ENCODE peak calls at places on chromosomes 1 and 21, in nine cellular contexts. One of them, this sample, is unnamed.

GRCh38 chr21:44494418-44494817 is 39.1 kb downstream of the LRRC3 start:
- DNase-seq in RPMI7951: no peak
- DNase-seq in activated CD4-positive, alpha-beta memory T cell treated with anti-CD3 and anti-CD28 coated beads for 36 hours: no peak
- DNase-seq in nephron progenitor cell: no peak
- DNase-seq in NCI-H2029 treated with DMSO at 0.1 percent for 48 hours: no peak
- DNase-seq in stimulated activated CD4-positive, alpha-beta T cell treated with anti-CD3 and anti-CD28 coated beads, Interleukin-1b, Interleukin-23, amount 100 ng/mL, for 1 hour: no peak
- DNase-seq in activated CD8-positive, alpha-beta memory T cell treated with anti-CD3 and anti-CD28 coated beads, Interleukin-2, amount 10 ng/mL, durations not matched to agents 7 days and 5 days: no peak
- DNase-seq in body of pancreas: no peak
- DNase-seq in myocyte: no peak
- DNase-seq in this sample: no peak

GRCh38 chr1:172885411-172885810 is 165.3 kb downstream of the TNFSF18 start:
- DNase-seq in myocyte: peak
- DNase-seq in activated CD8-positive, alpha-beta memory T cell treated with anti-CD3 and anti-CD28 coated beads, Interleukin-2, amount 10 ng/mL, durations not matched to agents 7 days and 5 days: no peak
- DNase-seq in body of pancreas: no peak
- DNase-seq in RPMI7951: no peak
- DNase-seq in nephron progenitor cell: no peak
- DNase-seq in stimulated activated CD4-positive, alpha-beta T cell treated with anti-CD3 and anti-CD28 coated beads, Interleukin-1b, Interleukin-23, amount 100 ng/mL, for 1 hour: no peak
- DNase-seq in NCI-H2029 treated with DMSO at 0.1 percent for 48 hours: no peak
- DNase-seq in activated CD4-positive, alpha-beta memory T cell treated with anti-CD3 and anti-CD28 coated beads for 36 hours: no peak
- DNase-seq in this sample: no peak

GRCh38 chr1:90717665-90718410 is 736 bp upstream of the BARHL2 start:
- DNase-seq in nephron progenitor cell: peak
- DNase-seq in activated CD4-positive, alpha-beta memory T cell treated with anti-CD3 and anti-CD28 coated beads for 36 hours: no peak
- DNase-seq in NCI-H2029 treated with DMSO at 0.1 percent for 48 hours: no peak
- DNase-seq in myocyte: no peak
- DNase-seq in body of pancreas: no peak
- DNase-seq in RPMI7951: peak
- DNase-seq in activated CD8-positive, alpha-beta memory T cell treated with anti-CD3 and anti-CD28 coated beads, Interleukin-2, amount 10 ng/mL, durations not matched to agents 7 days and 5 days: no peak
- DNase-seq in stimulated activated CD4-positive, alpha-beta T cell treated with anti-CD3 and anti-CD28 coated beads, Interleukin-1b, Interleukin-23, amount 100 ng/mL, for 1 hour: no peak
- DNase-seq in this sample: peak

GRCh38 chr1:150486966-150487762 is at the start of gene TARS2:
- DNase-seq in body of pancreas: peak
- DNase-seq in activated CD8-positive, alpha-beta memory T cell treated with anti-CD3 and anti-CD28 coated beads, Interleukin-2, amount 10 ng/mL, durations not matched to agents 7 days and 5 days: peak
- DNase-seq in NCI-H2029 treated with DMSO at 0.1 percent for 48 hours: peak
- DNase-seq in myocyte: peak
- DNase-seq in nephron progenitor cell: peak
- DNase-seq in activated CD4-positive, alpha-beta memory T cell treated with anti-CD3 and anti-CD28 coated beads for 36 hours: peak
- DNase-seq in stimulated activated CD4-positive, alpha-beta T cell treated with anti-CD3 and anti-CD28 coated beads, Interleukin-1b, Interleukin-23, amount 100 ng/mL, for 1 hour: peak
- DNase-seq in RPMI7951: peak
- DNase-seq in this sample: peak

GRCh38 chr1:33219886-33220661 is 36.2 kb upstream of the ZNF362 start:
- DNase-seq in activated CD4-positive, alpha-beta memory T cell treated with anti-CD3 and anti-CD28 coated beads for 36 hours: no peak
- DNase-seq in nephron progenitor cell: no peak
- DNase-seq in activated CD8-positive, alpha-beta memory T cell treated with anti-CD3 and anti-CD28 coated beads, Interleukin-2, amount 10 ng/mL, durations not matched to agents 7 days and 5 days: no peak
- DNase-seq in myocyte: no peak
- DNase-seq in NCI-H2029 treated with DMSO at 0.1 percent for 48 hours: no peak
- DNase-seq in RPMI7951: peak
- DNase-seq in stimulated activated CD4-positive, alpha-beta T cell treated with anti-CD3 and anti-CD28 coated beads, Interleukin-1b, Interleukin-23, amount 100 ng/mL, for 1 hour: no peak
- DNase-seq in body of pancreas: no peak
- DNase-seq in this sample: no peak

GRCh38 chr1:233945573-233945972 is 41.1 kb downstream of the SLC35F3 start:
- DNase-seq in stimulated activated CD4-positive, alpha-beta T cell treated with anti-CD3 and anti-CD28 coated beads, Interleukin-1b, Interleukin-23, amount 100 ng/mL, for 1 hour: no peak
- DNase-seq in nephron progenitor cell: no peak
- DNase-seq in activated CD8-positive, alpha-beta memory T cell treated with anti-CD3 and anti-CD28 coated beads, Interleukin-2, amount 10 ng/mL, durations not matched to agents 7 days and 5 days: no peak
- DNase-seq in activated CD4-positive, alpha-beta memory T cell treated with anti-CD3 and anti-CD28 coated beads for 36 hours: peak
- DNase-seq in NCI-H2029 treated with DMSO at 0.1 percent for 48 hours: no peak
- DNase-seq in myocyte: no peak
- DNase-seq in RPMI7951: peak
- DNase-seq in body of pancreas: no peak
- DNase-seq in this sample: no peak

GRCh38 chr1:217029311-217030157 is 306.3 kb upstream of the ESRRG start:
- DNase-seq in body of pancreas: peak
- DNase-seq in RPMI7951: peak
- DNase-seq in activated CD4-positive, alpha-beta memory T cell treated with anti-CD3 and anti-CD28 coated beads for 36 hours: no peak
- DNase-seq in myocyte: peak
- DNase-seq in activated CD8-positive, alpha-beta memory T cell treated with anti-CD3 and anti-CD28 coated beads, Interleukin-2, amount 10 ng/mL, durations not matched to agents 7 days and 5 days: no peak
- DNase-seq in stimulated activated CD4-positive, alpha-beta T cell treated with anti-CD3 and anti-CD28 coated beads, Interleukin-1b, Interleukin-23, amount 100 ng/mL, for 1 hour: no peak
- DNase-seq in nephron progenitor cell: no peak
- DNase-seq in NCI-H2029 treated with DMSO at 0.1 percent for 48 hours: no peak
- DNase-seq in this sample: no peak

GRCh38 chr1:39566441-39567137 is 10.0 kb downstream of the PABPC4 start:
- DNase-seq in nephron progenitor cell: no peak
- DNase-seq in body of pancreas: peak
- DNase-seq in stimulated activated CD4-positive, alpha-beta T cell treated with anti-CD3 and anti-CD28 coated beads, Interleukin-1b, Interleukin-23, amount 100 ng/mL, for 1 hour: no peak
- DNase-seq in NCI-H2029 treated with DMSO at 0.1 percent for 48 hours: peak
- DNase-seq in activated CD8-positive, alpha-beta memory T cell treated with anti-CD3 and anti-CD28 coated beads, Interleukin-2, amount 10 ng/mL, durations not matched to agents 7 days and 5 days: no peak
- DNase-seq in activated CD4-positive, alpha-beta memory T cell treated with anti-CD3 and anti-CD28 coated beads for 36 hours: no peak
- DNase-seq in myocyte: no peak
- DNase-seq in RPMI7951: no peak
- DNase-seq in this sample: no peak

GRCh38 chr1:230153655-230154296 is 86.7 kb downstream of the GALNT2 start:
- DNase-seq in body of pancreas: no peak
- DNase-seq in stimulated activated CD4-positive, alpha-beta T cell treated with anti-CD3 and anti-CD28 coated beads, Interleukin-1b, Interleukin-23, amount 100 ng/mL, for 1 hour: no peak
- DNase-seq in activated CD4-positive, alpha-beta memory T cell treated with anti-CD3 and anti-CD28 coated beads for 36 hours: no peak
- DNase-seq in nephron progenitor cell: no peak
- DNase-seq in RPMI7951: no peak
- DNase-seq in activated CD8-positive, alpha-beta memory T cell treated with anti-CD3 and anti-CD28 coated beads, Interleukin-2, amount 10 ng/mL, durations not matched to agents 7 days and 5 days: no peak
- DNase-seq in NCI-H2029 treated with DMSO at 0.1 percent for 48 hours: no peak
- DNase-seq in myocyte: no peak
- DNase-seq in this sample: no peak

GRCh38 chr1:175192630-175193338 is at the start of gene KIAA0040:
- DNase-seq in stimulated activated CD4-positive, alpha-beta T cell treated with anti-CD3 and anti-CD28 coated beads, Interleukin-1b, Interleukin-23, amount 100 ng/mL, for 1 hour: no peak
- DNase-seq in activated CD8-positive, alpha-beta memory T cell treated with anti-CD3 and anti-CD28 coated beads, Interleukin-2, amount 10 ng/mL, durations not matched to agents 7 days and 5 days: peak
- DNase-seq in NCI-H2029 treated with DMSO at 0.1 percent for 48 hours: no peak
- DNase-seq in activated CD4-positive, alpha-beta memory T cell treated with anti-CD3 and anti-CD28 coated beads for 36 hours: peak
- DNase-seq in RPMI7951: peak
- DNase-seq in nephron progenitor cell: peak
- DNase-seq in myocyte: peak
- DNase-seq in body of pancreas: peak
- DNase-seq in this sample: peak

GRCh38 chr1:42305639-42306038 is 29.4 kb downstream of the FOXJ3 start:
- DNase-seq in activated CD4-positive, alpha-beta memory T cell treated with anti-CD3 and anti-CD28 coated beads for 36 hours: no peak
- DNase-seq in activated CD8-positive, alpha-beta memory T cell treated with anti-CD3 and anti-CD28 coated beads, Interleukin-2, amount 10 ng/mL, durations not matched to agents 7 days and 5 days: no peak
- DNase-seq in RPMI7951: no peak
- DNase-seq in NCI-H2029 treated with DMSO at 0.1 percent for 48 hours: no peak
- DNase-seq in stimulated activated CD4-positive, alpha-beta T cell treated with anti-CD3 and anti-CD28 coated beads, Interleukin-1b, Interleukin-23, amount 100 ng/mL, for 1 hour: no peak
- DNase-seq in body of pancreas: no peak
- DNase-seq in myocyte: no peak
- DNase-seq in nephron progenitor cell: no peak
- DNase-seq in this sample: no peak

GRCh38 chr1:47927165-47927564 is 70.0 kb downstream of the TRABD2B start:
- DNase-seq in stimulated activated CD4-positive, alpha-beta T cell treated with anti-CD3 and anti-CD28 coated beads, Interleukin-1b, Interleukin-23, amount 100 ng/mL, for 1 hour: no peak
- DNase-seq in NCI-H2029 treated with DMSO at 0.1 percent for 48 hours: no peak
- DNase-seq in myocyte: no peak
- DNase-seq in activated CD8-positive, alpha-beta memory T cell treated with anti-CD3 and anti-CD28 coated beads, Interleukin-2, amount 10 ng/mL, durations not matched to agents 7 days and 5 days: no peak
- DNase-seq in RPMI7951: peak
- DNase-seq in body of pancreas: no peak
- DNase-seq in activated CD4-positive, alpha-beta memory T cell treated with anti-CD3 and anti-CD28 coated beads for 36 hours: no peak
- DNase-seq in nephron progenitor cell: no peak
- DNase-seq in this sample: no peak

GRCh38 chr1:67580671-67581403 is 104.2 kb upstream of the GADD45A start:
- DNase-seq in stimulated activated CD4-positive, alpha-beta T cell treated with anti-CD3 and anti-CD28 coated beads, Interleukin-1b, Interleukin-23, amount 100 ng/mL, for 1 hour: no peak
- DNase-seq in activated CD8-positive, alpha-beta memory T cell treated with anti-CD3 and anti-CD28 coated beads, Interleukin-2, amount 10 ng/mL, durations not matched to agents 7 days and 5 days: no peak
- DNase-seq in nephron progenitor cell: no peak
- DNase-seq in body of pancreas: no peak
- DNase-seq in NCI-H2029 treated with DMSO at 0.1 percent for 48 hours: no peak
- DNase-seq in activated CD4-positive, alpha-beta memory T cell treated with anti-CD3 and anti-CD28 coated beads for 36 hours: no peak
- DNase-seq in RPMI7951: no peak
- DNase-seq in myocyte: peak
- DNase-seq in this sample: no peak

GRCh38 chr1:227799756-227800155 is 15.7 kb upstream of the PRSS38 start:
- DNase-seq in RPMI7951: no peak
- DNase-seq in myocyte: no peak
- DNase-seq in activated CD8-positive, alpha-beta memory T cell treated with anti-CD3 and anti-CD28 coated beads, Interleukin-2, amount 10 ng/mL, durations not matched to agents 7 days and 5 days: no peak
- DNase-seq in body of pancreas: no peak
- DNase-seq in stimulated activated CD4-positive, alpha-beta T cell treated with anti-CD3 and anti-CD28 coated beads, Interleukin-1b, Interleukin-23, amount 100 ng/mL, for 1 hour: no peak
- DNase-seq in NCI-H2029 treated with DMSO at 0.1 percent for 48 hours: no peak
- DNase-seq in nephron progenitor cell: no peak
- DNase-seq in activated CD4-positive, alpha-beta memory T cell treated with anti-CD3 and anti-CD28 coated beads for 36 hours: no peak
- DNase-seq in this sample: no peak

GRCh38 chr1:201335174-201335870 is 42.2 kb downstream of the TNNT2 start:
- DNase-seq in activated CD8-positive, alpha-beta memory T cell treated with anti-CD3 and anti-CD28 coated beads, Interleukin-2, amount 10 ng/mL, durations not matched to agents 7 days and 5 days: no peak
- DNase-seq in body of pancreas: no peak
- DNase-seq in stimulated activated CD4-positive, alpha-beta T cell treated with anti-CD3 and anti-CD28 coated beads, Interleukin-1b, Interleukin-23, amount 100 ng/mL, for 1 hour: no peak
- DNase-seq in activated CD4-positive, alpha-beta memory T cell treated with anti-CD3 and anti-CD28 coated beads for 36 hours: no peak
- DNase-seq in nephron progenitor cell: no peak
- DNase-seq in RPMI7951: peak
- DNase-seq in NCI-H2029 treated with DMSO at 0.1 percent for 48 hours: no peak
- DNase-seq in myocyte: no peak
- DNase-seq in this sample: no peak

GRCh38 chr1:239432255-239432654 is 45.9 kb downstream of the CHRM3 start:
- DNase-seq in activated CD4-positive, alpha-beta memory T cell treated with anti-CD3 and anti-CD28 coated beads for 36 hours: no peak
- DNase-seq in stimulated activated CD4-positive, alpha-beta T cell treated with anti-CD3 and anti-CD28 coated beads, Interleukin-1b, Interleukin-23, amount 100 ng/mL, for 1 hour: no peak
- DNase-seq in nephron progenitor cell: no peak
- DNase-seq in body of pancreas: no peak
- DNase-seq in activated CD8-positive, alpha-beta memory T cell treated with anti-CD3 and anti-CD28 coated beads, Interleukin-2, amount 10 ng/mL, durations not matched to agents 7 days and 5 days: no peak
- DNase-seq in RPMI7951: no peak
- DNase-seq in NCI-H2029 treated with DMSO at 0.1 percent for 48 hours: no peak
- DNase-seq in myocyte: no peak
- DNase-seq in this sample: peak

GRCh38 chr1:111690306-111690617 is 48.9 kb downstream of the INKA2 start:
- DNase-seq in activated CD8-positive, alpha-beta memory T cell treated with anti-CD3 and anti-CD28 coated beads, Interleukin-2, amount 10 ng/mL, durations not matched to agents 7 days and 5 days: no peak
- DNase-seq in RPMI7951: peak
- DNase-seq in activated CD4-positive, alpha-beta memory T cell treated with anti-CD3 and anti-CD28 coated beads for 36 hours: no peak
- DNase-seq in nephron progenitor cell: no peak
- DNase-seq in myocyte: peak
- DNase-seq in NCI-H2029 treated with DMSO at 0.1 percent for 48 hours: peak
- DNase-seq in body of pancreas: peak
- DNase-seq in stimulated activated CD4-positive, alpha-beta T cell treated with anti-CD3 and anti-CD28 coated beads, Interleukin-1b, Interleukin-23, amount 100 ng/mL, for 1 hour: no peak
- DNase-seq in this sample: peak

GRCh38 chr1:206931709-206932108 is 10.0 kb upstream of the FCMR start:
- DNase-seq in activated CD4-positive, alpha-beta memory T cell treated with anti-CD3 and anti-CD28 coated beads for 36 hours: peak
- DNase-seq in myocyte: no peak
- DNase-seq in nephron progenitor cell: no peak
- DNase-seq in activated CD8-positive, alpha-beta memory T cell treated with anti-CD3 and anti-CD28 coated beads, Interleukin-2, amount 10 ng/mL, durations not matched to agents 7 days and 5 days: no peak
- DNase-seq in NCI-H2029 treated with DMSO at 0.1 percent for 48 hours: no peak
- DNase-seq in stimulated activated CD4-positive, alpha-beta T cell treated with anti-CD3 and anti-CD28 coated beads, Interleukin-1b, Interleukin-23, amount 100 ng/mL, for 1 hour: no peak
- DNase-seq in body of pancreas: no peak
- DNase-seq in RPMI7951: no peak
- DNase-seq in this sample: no peak

GRCh38 chr1:32870615-32871363 is at the start of gene FNDC5:
- DNase-seq in NCI-H2029 treated with DMSO at 0.1 percent for 48 hours: no peak
- DNase-seq in myocyte: peak
- DNase-seq in nephron progenitor cell: peak
- DNase-seq in stimulated activated CD4-positive, alpha-beta T cell treated with anti-CD3 and anti-CD28 coated beads, Interleukin-1b, Interleukin-23, amount 100 ng/mL, for 1 hour: no peak
- DNase-seq in RPMI7951: peak
- DNase-seq in body of pancreas: peak
- DNase-seq in activated CD8-positive, alpha-beta memory T cell treated with anti-CD3 and anti-CD28 coated beads, Interleukin-2, amount 10 ng/mL, durations not matched to agents 7 days and 5 days: peak
- DNase-seq in activated CD4-positive, alpha-beta memory T cell treated with anti-CD3 and anti-CD28 coated beads for 36 hours: peak
- DNase-seq in this sample: peak

GRCh38 chr1:70075751-70076150 is 129.6 kb downstream of the LRRC40 start:
- DNase-seq in myocyte: no peak
- DNase-seq in NCI-H2029 treated with DMSO at 0.1 percent for 48 hours: no peak
- DNase-seq in activated CD4-positive, alpha-beta memory T cell treated with anti-CD3 and anti-CD28 coated beads for 36 hours: no peak
- DNase-seq in RPMI7951: no peak
- DNase-seq in stimulated activated CD4-positive, alpha-beta T cell treated with anti-CD3 and anti-CD28 coated beads, Interleukin-1b, Interleukin-23, amount 100 ng/mL, for 1 hour: no peak
- DNase-seq in body of pancreas: no peak
- DNase-seq in activated CD8-positive, alpha-beta memory T cell treated with anti-CD3 and anti-CD28 coated beads, Interleukin-2, amount 10 ng/mL, durations not matched to agents 7 days and 5 days: no peak
- DNase-seq in nephron progenitor cell: no peak
- DNase-seq in this sample: no peak

GRCh38 chr1:230165526-230165925 is 98.5 kb downstream of the GALNT2 start:
- DNase-seq in NCI-H2029 treated with DMSO at 0.1 percent for 48 hours: no peak
- DNase-seq in RPMI7951: no peak
- DNase-seq in stimulated activated CD4-positive, alpha-beta T cell treated with anti-CD3 and anti-CD28 coated beads, Interleukin-1b, Interleukin-23, amount 100 ng/mL, for 1 hour: no peak
- DNase-seq in nephron progenitor cell: no peak
- DNase-seq in body of pancreas: peak
- DNase-seq in activated CD4-positive, alpha-beta memory T cell treated with anti-CD3 and anti-CD28 coated beads for 36 hours: no peak
- DNase-seq in activated CD8-positive, alpha-beta memory T cell treated with anti-CD3 and anti-CD28 coated beads, Interleukin-2, amount 10 ng/mL, durations not matched to agents 7 days and 5 days: no peak
- DNase-seq in myocyte: no peak
- DNase-seq in this sample: no peak

GRCh38 chr1:61318319-61319125 is 236.2 kb downstream of the NFIA start:
- DNase-seq in stimulated activated CD4-positive, alpha-beta T cell treated with anti-CD3 and anti-CD28 coated beads, Interleukin-1b, Interleukin-23, amount 100 ng/mL, for 1 hour: no peak
- DNase-seq in NCI-H2029 treated with DMSO at 0.1 percent for 48 hours: peak
- DNase-seq in RPMI7951: no peak
- DNase-seq in nephron progenitor cell: peak
- DNase-seq in myocyte: peak
- DNase-seq in activated CD8-positive, alpha-beta memory T cell treated with anti-CD3 and anti-CD28 coated beads, Interleukin-2, amount 10 ng/mL, durations not matched to agents 7 days and 5 days: peak
- DNase-seq in body of pancreas: peak
- DNase-seq in activated CD4-positive, alpha-beta memory T cell treated with anti-CD3 and anti-CD28 coated beads for 36 hours: peak
- DNase-seq in this sample: no peak

GRCh38 chr1:209356909-209357498 is 226.5 kb upstream of the CAMK1G start:
- DNase-seq in body of pancreas: no peak
- DNase-seq in stimulated activated CD4-positive, alpha-beta T cell treated with anti-CD3 and anti-CD28 coated beads, Interleukin-1b, Interleukin-23, amount 100 ng/mL, for 1 hour: no peak
- DNase-seq in myocyte: no peak
- DNase-seq in activated CD8-positive, alpha-beta memory T cell treated with anti-CD3 and anti-CD28 coated beads, Interleukin-2, amount 10 ng/mL, durations not matched to agents 7 days and 5 days: no peak
- DNase-seq in nephron progenitor cell: no peak
- DNase-seq in RPMI7951: peak
- DNase-seq in activated CD4-positive, alpha-beta memory T cell treated with anti-CD3 and anti-CD28 coated beads for 36 hours: no peak
- DNase-seq in NCI-H2029 treated with DMSO at 0.1 percent for 48 hours: no peak
- DNase-seq in this sample: no peak

GRCh38 chr1:201584510-201584991 is 45.6 kb downstream of the NAV1 start:
- DNase-seq in nephron progenitor cell: no peak
- DNase-seq in NCI-H2029 treated with DMSO at 0.1 percent for 48 hours: no peak
- DNase-seq in RPMI7951: peak
- DNase-seq in activated CD4-positive, alpha-beta memory T cell treated with anti-CD3 and anti-CD28 coated beads for 36 hours: no peak
- DNase-seq in activated CD8-positive, alpha-beta memory T cell treated with anti-CD3 and anti-CD28 coated beads, Interleukin-2, amount 10 ng/mL, durations not matched to agents 7 days and 5 days: no peak
- DNase-seq in body of pancreas: no peak
- DNase-seq in stimulated activated CD4-positive, alpha-beta T cell treated with anti-CD3 and anti-CD28 coated beads, Interleukin-1b, Interleukin-23, amount 100 ng/mL, for 1 hour: no peak
- DNase-seq in myocyte: peak
- DNase-seq in this sample: no peak

GRCh38 chr1:117150316-117150715 is 28.8 kb upstream of the TRIM45 start:
- DNase-seq in nephron progenitor cell: no peak
- DNase-seq in NCI-H2029 treated with DMSO at 0.1 percent for 48 hours: no peak
- DNase-seq in myocyte: no peak
- DNase-seq in stimulated activated CD4-positive, alpha-beta T cell treated with anti-CD3 and anti-CD28 coated beads, Interleukin-1b, Interleukin-23, amount 100 ng/mL, for 1 hour: no peak
- DNase-seq in activated CD4-positive, alpha-beta memory T cell treated with anti-CD3 and anti-CD28 coated beads for 36 hours: no peak
- DNase-seq in activated CD8-positive, alpha-beta memory T cell treated with anti-CD3 and anti-CD28 coated beads, Interleukin-2, amount 10 ng/mL, durations not matched to agents 7 days and 5 days: no peak
- DNase-seq in RPMI7951: no peak
- DNase-seq in body of pancreas: no peak
- DNase-seq in this sample: no peak

GRCh38 chr1:25797939-25798338 is 2.1 kb upstream of the SELENON start:
- DNase-seq in body of pancreas: peak
- DNase-seq in stimulated activated CD4-positive, alpha-beta T cell treated with anti-CD3 and anti-CD28 coated beads, Interleukin-1b, Interleukin-23, amount 100 ng/mL, for 1 hour: no peak
- DNase-seq in activated CD4-positive, alpha-beta memory T cell treated with anti-CD3 and anti-CD28 coated beads for 36 hours: peak
- DNase-seq in myocyte: peak
- DNase-seq in RPMI7951: peak
- DNase-seq in NCI-H2029 treated with DMSO at 0.1 percent for 48 hours: no peak
- DNase-seq in activated CD8-positive, alpha-beta memory T cell treated with anti-CD3 and anti-CD28 coated beads, Interleukin-2, amount 10 ng/mL, durations not matched to agents 7 days and 5 days: no peak
- DNase-seq in nephron progenitor cell: peak
- DNase-seq in this sample: peak

GRCh38 chr1:110151175-110151715 is 951 bp downstream of the SLC6A17 start:
- DNase-seq in myocyte: no peak
- DNase-seq in activated CD8-positive, alpha-beta memory T cell treated with anti-CD3 and anti-CD28 coated beads, Interleukin-2, amount 10 ng/mL, durations not matched to agents 7 days and 5 days: no peak
- DNase-seq in activated CD4-positive, alpha-beta memory T cell treated with anti-CD3 and anti-CD28 coated beads for 36 hours: no peak
- DNase-seq in body of pancreas: no peak
- DNase-seq in nephron progenitor cell: no peak
- DNase-seq in stimulated activated CD4-positive, alpha-beta T cell treated with anti-CD3 and anti-CD28 coated beads, Interleukin-1b, Interleukin-23, amount 100 ng/mL, for 1 hour: no peak
- DNase-seq in NCI-H2029 treated with DMSO at 0.1 percent for 48 hours: no peak
- DNase-seq in RPMI7951: no peak
- DNase-seq in this sample: peak

GRCh38 chr1:59012378-59012777 is 228.5 kb upstream of the JUN start:
- DNase-seq in myocyte: no peak
- DNase-seq in stimulated activated CD4-positive, alpha-beta T cell treated with anti-CD3 and anti-CD28 coated beads, Interleukin-1b, Interleukin-23, amount 100 ng/mL, for 1 hour: no peak
- DNase-seq in RPMI7951: no peak
- DNase-seq in body of pancreas: no peak
- DNase-seq in NCI-H2029 treated with DMSO at 0.1 percent for 48 hours: no peak
- DNase-seq in nephron progenitor cell: no peak
- DNase-seq in activated CD4-positive, alpha-beta memory T cell treated with anti-CD3 and anti-CD28 coated beads for 36 hours: no peak
- DNase-seq in activated CD8-positive, alpha-beta memory T cell treated with anti-CD3 and anti-CD28 coated beads, Interleukin-2, amount 10 ng/mL, durations not matched to agents 7 days and 5 days: peak
- DNase-seq in this sample: no peak

GRCh38 chr1:111967886-111968285 is 21.6 kb downstream of the KCND3 start:
- DNase-seq in activated CD8-positive, alpha-beta memory T cell treated with anti-CD3 and anti-CD28 coated beads, Interleukin-2, amount 10 ng/mL, durations not matched to agents 7 days and 5 days: no peak
- DNase-seq in myocyte: no peak
- DNase-seq in NCI-H2029 treated with DMSO at 0.1 percent for 48 hours: no peak
- DNase-seq in RPMI7951: no peak
- DNase-seq in stimulated activated CD4-positive, alpha-beta T cell treated with anti-CD3 and anti-CD28 coated beads, Interleukin-1b, Interleukin-23, amount 100 ng/mL, for 1 hour: no peak
- DNase-seq in activated CD4-positive, alpha-beta memory T cell treated with anti-CD3 and anti-CD28 coated beads for 36 hours: no peak
- DNase-seq in body of pancreas: no peak
- DNase-seq in nephron progenitor cell: no peak
- DNase-seq in this sample: no peak

GRCh38 chr1:4506591-4506990 is 147.8 kb upstream of the AJAP1 start:
- DNase-seq in activated CD8-positive, alpha-beta memory T cell treated with anti-CD3 and anti-CD28 coated beads, Interleukin-2, amount 10 ng/mL, durations not matched to agents 7 days and 5 days: no peak
- DNase-seq in myocyte: no peak
- DNase-seq in NCI-H2029 treated with DMSO at 0.1 percent for 48 hours: no peak
- DNase-seq in stimulated activated CD4-positive, alpha-beta T cell treated with anti-CD3 and anti-CD28 coated beads, Interleukin-1b, Interleukin-23, amount 100 ng/mL, for 1 hour: no peak
- DNase-seq in nephron progenitor cell: no peak
- DNase-seq in RPMI7951: no peak
- DNase-seq in body of pancreas: no peak
- DNase-seq in activated CD4-positive, alpha-beta memory T cell treated with anti-CD3 and anti-CD28 coated beads for 36 hours: no peak
- DNase-seq in this sample: no peak

GRCh38 chr21:36185498-36185897 is 28.9 kb downstream of the DOP1B start:
- DNase-seq in stimulated activated CD4-positive, alpha-beta T cell treated with anti-CD3 and anti-CD28 coated beads, Interleukin-1b, Interleukin-23, amount 100 ng/mL, for 1 hour: no peak
- DNase-seq in body of pancreas: no peak
- DNase-seq in activated CD4-positive, alpha-beta memory T cell treated with anti-CD3 and anti-CD28 coated beads for 36 hours: no peak
- DNase-seq in activated CD8-positive, alpha-beta memory T cell treated with anti-CD3 and anti-CD28 coated beads, Interleukin-2, amount 10 ng/mL, durations not matched to agents 7 days and 5 days: no peak
- DNase-seq in NCI-H2029 treated with DMSO at 0.1 percent for 48 hours: no peak
- DNase-seq in nephron progenitor cell: no peak
- DNase-seq in myocyte: no peak
- DNase-seq in RPMI7951: no peak
- DNase-seq in this sample: no peak

This sample was measured in SK-N-SH.